ENCODE peak calls at places on chromosomes 1 and 21, in ten cellular contexts. Z, F, Y, D, H, P, L, Q, T and V are unnamed samples.

GRCh38 chr1:229221106-229222019 is 49.5 kb upstream of the RAB4A start:
- DNase-seq in H (no peak), Q (no peak), Z (no peak), L (no peak), T (no peak), D (no peak), P (peak; percentile 74), F (peak; percentile 88), Y (no peak), V (no peak)

GRCh38 chr1:89607156-89607555 is 25.8 kb upstream of the LRRC8C start:
- DNase-seq in L (no peak), Z (no peak), D (peak; percentile 46), T (no peak), Q (no peak), Y (no peak), H (no peak), P (no peak), F (no peak), V (no peak)

GRCh38 chr1:119133987-119134386 is 6.5 kb downstream of the WARS2 start:
- DNase-seq in T (no peak), Y (no peak), Z (no peak), F (peak; percentile 41), Q (no peak), D (no peak), H (no peak), P (peak; percentile 55), L (no peak), V (no peak)

GRCh38 chr1:236052227-236052993 is 12.5 kb downstream of the NID1 start:
- DNase-seq in P (no peak), Z (no peak), D (no peak), T (no peak), L (no peak), Y (no peak), Q (no peak), H (no peak), F (no peak), V (no peak)

GRCh38 chr21:31780944-31781343 is 49.0 kb upstream of the SCAF4 start:
- DNase-seq in L (no peak), T (no peak), Z (no peak), H (no peak), P (no peak), D (no peak), F (no peak), Y (no peak), Q (no peak), V (no peak)

GRCh38 chr1:229842302-229843255 is 216.5 kb downstream of the URB2 start:
- DNase-seq in L (no peak), H (no peak), Z (no peak), F (no peak), Q (no peak), T (no peak), P (no peak), D (no peak), Y (no peak), V (no peak)

GRCh38 chr1:218659911-218660677 is 315.0 kb downstream of the TGFB2 start:
- DNase-seq in P (peak; percentile 76), D (no peak), Q (no peak), T (no peak), Z (no peak), L (no peak), Y (no peak), H (no peak), F (no peak), V (no peak)

GRCh38 chr21:34519013-34519412 is 7.0 kb upstream of the KCNE1 start:
- DNase-seq in Q (no peak), F (no peak), D (no peak), H (no peak), L (no peak), T (no peak), Y (no peak), P (no peak), Z (no peak), V (no peak)

GRCh38 chr1:203992440-203992839 is 80.5 kb upstream of the SOX13 start:
- DNase-seq in P (peak; percentile 38), Q (no peak), Y (no peak), Z (no peak), H (no peak), D (no peak), T (no peak), L (no peak), F (peak; percentile 38), V (no peak)